ENCODE peak calls at places on chromosomes 11 and 22, in nine cellular contexts. U is fibroblast of pulmonary artery, Q is transverse colon, I is lower leg skin, M is neural crest cell, Z is Calu3, V is mesothelial cell of epicardium, K is MM.1S, E is nephron progenitor cell. T is an unnamed sample.

GRCh38 chr11:123374622-123374968 is 55.5 kb upstream of the GRAMD1B start:
- DNase-seq in V (no peak), K (no peak), I (no peak), M (no peak), Z (no peak), U (no peak), E (no peak), Q (no peak), T (no peak)

GRCh38 chr11:48074425-48075181 is 94.2 kb downstream of the PTPRJ start:
- DNase-seq in Z (no peak), Q (no peak), M (no peak), K (no peak), E (no peak), V (no peak), I (no peak), U (no peak), T (no peak)

GRCh38 chr11:107590460-107591097 is 368 bp upstream of the ELMOD1 start:
- DNase-seq in U (no peak), M (no peak), I (no peak), V (no peak), K (no peak), Q (no peak), E (peak), Z (no peak), T (no peak)

GRCh38 chr11:86014221-86014620 is 54.7 kb downstream of the PICALM start:
- DNase-seq in V (no peak), K (no peak), Q (no peak), U (no peak), I (no peak), E (no peak), M (no peak), Z (no peak), T (no peak)

GRCh38 chr22:29726512-29727247 is 6.9 kb downstream of the CABP7 start:
- DNase-seq in Q (no peak), I (no peak), U (no peak), K (no peak), Z (no peak), M (no peak), E (no peak), V (no peak), T (no peak)

GRCh38 chr11:22677153-22677890 is 10.9 kb downstream of the GAS2 start:
- DNase-seq in K (peak), Q (no peak), E (no peak), V (no peak), I (no peak), Z (no peak), U (no peak), M (no peak), T (no peak)

GRCh38 chr11:106082096-106082495 is 4.6 kb downstream of the AASDHPPT start:
- DNase-seq in Z (no peak), V (no peak), Q (no peak), E (no peak), K (no peak), M (no peak), U (no peak), I (no peak), T (no peak)

GRCh38 chr11:63767415-63768231 is 952 bp downstream of the ZFTA start:
- DNase-seq in E (peak), K (peak), M (peak), Z (peak), V (peak), Q (peak), I (peak), U (peak), T (peak)

GRCh38 chr22:42791721-42792452 is 65.2 kb downstream of the ARFGAP3 start:
- DNase-seq in Z (no peak), U (no peak), E (no peak), K (no peak), Q (peak), V (no peak), M (no peak), I (no peak), T (no peak)

GRCh38 chr11:11391796-11392195 is 38.7 kb upstream of the CSNK2A3 start:
- DNase-seq in V (no peak), M (no peak), I (no peak), Z (peak), E (no peak), Q (peak), K (no peak), U (peak), T (no peak)

GRCh38 chr11:35463211-35463810 is 44.0 kb upstream of the SLC1A2 start:
- DNase-seq in Q (no peak), K (no peak), Z (no peak), I (no peak), E (no peak), V (no peak), M (no peak), U (no peak), T (no peak)

GRCh38 chr11:35466058-35466457 is 46.7 kb upstream of the SLC1A2 start:
- DNase-seq in U (no peak), I (no peak), V (no peak), M (no peak), K (no peak), E (no peak), Q (no peak), Z (no peak), T (no peak)

GRCh38 chr11:35461917-35462316 is 42.6 kb upstream of the SLC1A2 start:
- DNase-seq in K (no peak), I (no peak), M (no peak), U (no peak), E (no peak), V (no peak), Z (no peak), Q (no peak), T (no peak)

GRCh38 chr11:35458846-35459245 is 39.5 kb upstream of the SLC1A2 start:
- DNase-seq in I (no peak), K (no peak), Z (no peak), E (no peak), M (no peak), Q (no peak), U (no peak), V (no peak), T (no peak)

GRCh38 chr11:35464308-35464707 is 45.0 kb upstream of the SLC1A2 start:
- DNase-seq in I (no peak), Q (no peak), V (no peak), M (no peak), U (no peak), E (no peak), K (no peak), Z (no peak), T (no peak)
- TF ChIP-seq CTCF in I (no peak), Q (no peak), V (no peak), M (peak), U (peak), E (no peak), K (no peak), Z (no peak), T (no peak)

GRCh38 chr11:132992838-132993680 is 539.2 kb downstream of the OPCML start:
- DNase-seq in E (no peak), V (no peak), Z (no peak), I (no peak), K (no peak), M (no peak), Q (no peak), U (no peak), T (no peak)
- TF ChIP-seq CTCF in E (no peak), V (no peak), Z (no peak), I (no peak), K (no peak), M (no peak), Q (no peak), U (no peak), T (no peak)

DNA sequence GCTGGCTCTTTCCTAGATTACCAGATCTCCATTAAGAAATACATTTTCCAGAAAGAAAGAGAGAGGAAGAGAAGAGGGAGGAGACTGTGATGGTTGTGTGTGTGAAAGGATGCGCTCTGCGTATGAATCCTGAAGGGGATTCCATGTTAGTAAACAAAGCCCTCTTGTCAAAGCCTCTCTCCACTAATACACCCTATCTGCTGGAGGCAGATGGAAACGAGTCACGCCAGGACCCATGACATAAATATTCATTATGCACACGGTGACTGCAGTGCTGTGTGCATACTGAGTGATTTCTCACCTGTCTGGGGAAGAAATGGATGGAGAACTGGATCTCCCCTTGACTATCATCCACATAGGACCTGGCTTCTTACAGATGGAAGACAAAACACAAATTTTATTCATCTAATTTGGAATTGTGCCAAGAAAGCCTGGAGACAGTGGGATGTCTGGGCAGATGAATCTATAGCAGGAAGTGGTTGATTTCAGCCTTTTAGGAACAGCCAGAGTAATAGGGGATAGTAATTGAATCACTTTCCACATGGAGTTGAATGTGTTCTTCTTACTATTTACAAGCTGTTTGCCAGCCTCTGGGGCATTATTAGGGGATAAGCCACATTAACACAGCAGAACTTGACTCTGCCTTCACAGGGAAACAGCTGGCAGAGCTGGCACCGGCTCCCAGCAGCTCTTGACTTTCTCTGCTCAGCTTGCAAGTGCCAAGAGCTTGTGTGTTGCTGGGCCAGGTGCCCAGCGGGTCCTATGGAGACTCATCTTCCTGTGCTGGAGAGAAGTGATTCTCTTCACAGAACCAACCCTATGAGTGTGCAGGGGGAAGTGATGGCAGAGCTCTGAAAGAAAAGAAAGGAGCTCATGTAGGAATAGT is 9.0 kb downstream of the MTNR1B start:
- DNase-seq in M (no peak), Q (no peak), K (no peak), V (no peak), Z (no peak), E (no peak), I (no peak), U (no peak), T (no peak)
- TF ChIP-seq CTCF in M (no peak), Q (no peak), K (no peak), V (no peak), Z (no peak), E (no peak), I (no peak), U (no peak), T (no peak)

GRCh38 chr11:72238492-72239295 is 5.3 kb downstream of the PHOX2A start:
- DNase-seq in K (no peak), E (peak), M (no peak), V (no peak), Z (no peak), U (no peak), I (peak), Q (no peak), T (no peak)

GRCh38 chr11:72239296-72239848 is 4.6 kb downstream of the PHOX2A start:
- DNase-seq in V (no peak), I (peak), K (no peak), Q (peak), M (peak), U (peak), Z (no peak), E (peak), T (no peak)

GRCh38 chr11:72241290-72241781 is 2.6 kb downstream of the PHOX2A start:
- DNase-seq in Q (no peak), M (no peak), E (no peak), Z (no peak), U (no peak), V (no peak), I (no peak), K (no peak), T (no peak)

GRCh38 chr11:72240461-72241289 is 3.3 kb downstream of the PHOX2A start:
- DNase-seq in E (peak), V (no peak), Q (no peak), M (no peak), I (peak), U (no peak), Z (no peak), K (no peak), T (no peak)

DNA sequence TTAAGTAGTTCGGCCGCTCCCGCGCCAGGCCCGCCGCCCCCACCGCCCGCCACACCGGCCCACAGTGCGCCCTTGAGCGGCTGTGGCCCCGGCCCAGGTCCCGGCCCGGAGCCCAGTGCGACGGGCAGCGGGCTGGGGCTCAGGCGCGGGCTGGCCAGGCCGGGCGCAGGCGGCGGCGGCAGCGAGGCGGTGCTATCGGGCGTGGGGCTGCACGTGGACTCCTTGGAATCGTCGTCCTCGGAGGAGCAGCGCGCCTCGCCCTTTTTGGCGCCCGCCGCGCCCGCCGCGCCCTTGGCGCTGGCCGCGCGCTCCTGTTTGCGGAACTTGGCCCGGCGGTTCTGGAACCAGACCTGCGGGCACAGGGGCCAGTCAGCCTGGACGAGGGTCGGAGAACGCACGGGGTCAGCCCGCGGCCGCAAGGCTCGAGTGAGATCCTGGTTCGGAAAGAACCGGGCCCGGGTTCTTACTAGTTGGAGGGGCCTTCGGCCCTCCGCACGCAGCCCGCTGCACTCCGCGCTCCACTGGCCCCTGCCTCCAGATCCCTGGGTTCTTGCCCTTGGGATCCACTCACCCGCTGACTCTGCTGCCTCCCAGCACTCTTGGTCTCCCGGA is 4.0 kb downstream of the PHOX2A start:
- DNase-seq in U (peak), I (peak), Z (peak), K (no peak), V (no peak), M (no peak), E (peak), Q (peak), T (no peak)
- TF ChIP-seq CTCF in U (no peak), I (no peak), Z (no peak), K (no peak), V (no peak), M (no peak), E (no peak), Q (no peak), T (no peak)

GRCh38 chr11:19116971-19117759 is at the start of gene ZDHHC13:
- DNase-seq in V (peak), I (peak), Z (peak), Q (peak), E (peak), M (peak), U (peak), K (peak), T (peak)
- TF ChIP-seq CTCF in V (no peak), I (no peak), Z (peak), Q (no peak), E (peak), M (peak), U (peak), K (peak), T (no peak)

T was measured in activated B cell treated with CpG ODN at 0.5 μM for 24 hours.